ENCODE peak calls at places on chromosomes 2 and 18, in six cellular contexts. W is astrocyte of the spinal cord, E is kidney tubule cell, R is RPMI7951, Y is thoracic aorta, B is WERI-Rb-1. L is an unnamed sample.

GRCh38 chr2:11346129-11346528 is 1.7 kb upstream of the ROCK2 start:
- DNase-seq in W (no peak), E (no peak), R (peak; percentile 28), Y (no peak), B (no peak), L (no peak)

GRCh38 chr18:54260376-54261072 is 8.8 kb upstream of the POLI start:
- DNase-seq in W (no peak), E (no peak), R (no peak), Y (no peak), B (no peak), L (no peak)

GRCh38 chr2:232325324-232326273 is 53.0 kb upstream of the ALPP start:
- DNase-seq in W (no peak), E (peak; percentile 33), R (peak; percentile 24), Y (no peak), B (peak; percentile 67), L (peak; percentile 50)

GRCh38 chr2:20188201-20188600 is 36.7 kb downstream of the SDC1 start:
- DNase-seq in W (no peak), E (no peak), R (no peak), Y (no peak), B (no peak), L (no peak)

GRCh38 chr2:17257194-17257909 is 260.9 kb downstream of the RAD51AP2 start:
- DNase-seq in W (peak; percentile 26), E (peak; percentile 9), R (peak; percentile 2), Y (no peak), B (no peak), L (no peak)

GRCh38 chr18:4813708-4814107 is 358.6 kb upstream of the DLGAP1 start:
- DNase-seq in W (no peak), E (no peak), R (no peak), Y (no peak), B (no peak), L (no peak)

GRCh38 chr2:235458839-235459273 is 35.0 kb upstream of the AGAP1 start:
- DNase-seq in W (no peak), E (peak; percentile 96), R (peak; percentile 61), Y (no peak), B (no peak), L (peak; percentile 81)

GRCh38 chr18:12056034-12056883 is 37.4 kb upstream of the ANKRD62 start:
- DNase-seq in W (no peak), E (no peak), R (no peak), Y (no peak), B (no peak), L (no peak)

GRCh38 chr18:7174359-7175107 is 56.4 kb upstream of the LRRC30 start:
- DNase-seq in W (no peak), E (peak; percentile 49), R (no peak), Y (no peak), B (peak; percentile 88), L (peak; percentile 12)

GRCh38 chr2:60118061-60118460 is 435.4 kb downstream of the BCL11A start:
- DNase-seq in W (no peak), E (peak; percentile 3), R (no peak), Y (no peak), B (no peak), L (no peak)